ENCODE peak calls at places on chromosomes 7 and 10, in eight cellular contexts. One of them, this sample, is unnamed.

GRCh38 chr7:107068156-107068555 is 23.7 kb downstream of the PRKAR2B start:
- DNase-seq in kidney: no peak
- DNase-seq in foreskin keratinocyte: no peak
- DNase-seq in AG10803: peak
- DNase-seq in CD8-positive, alpha-beta T cell: no peak
- DNase-seq in cardiac muscle cell: no peak
- DNase-seq in endodermal cell: no peak
- DNase-seq in BJ: no peak
- DNase-seq in this sample: no peak

GRCh38 chr7:36357054-36357453 is 32.6 kb upstream of the ANLN start:
- DNase-seq in kidney: no peak
- DNase-seq in BJ: no peak
- DNase-seq in CD8-positive, alpha-beta T cell: no peak
- DNase-seq in endodermal cell: no peak
- DNase-seq in AG10803: no peak
- DNase-seq in cardiac muscle cell: peak
- DNase-seq in foreskin keratinocyte: no peak
- DNase-seq in this sample: no peak

GRCh38 chr10:117553171-117553814 is 10.7 kb downstream of the EMX2 start:
- DNase-seq in CD8-positive, alpha-beta T cell: no peak
- DNase-seq in endodermal cell: peak
- DNase-seq in kidney: peak
- DNase-seq in BJ: no peak
- DNase-seq in foreskin keratinocyte: no peak
- DNase-seq in AG10803: peak
- DNase-seq in cardiac muscle cell: no peak
- DNase-seq in this sample: no peak

GRCh38 chr10:63157845-63158624 is 24.9 kb downstream of the NRBF2 start:
- DNase-seq in foreskin keratinocyte: peak
- DNase-seq in endodermal cell: peak
- DNase-seq in kidney: no peak
- DNase-seq in cardiac muscle cell: peak
- DNase-seq in BJ: peak
- DNase-seq in CD8-positive, alpha-beta T cell: peak
- DNase-seq in AG10803: peak
- DNase-seq in this sample: peak

GRCh38 chr10:24035761-24036160 is 173.2 kb upstream of the KIAA1217 start:
- DNase-seq in AG10803: no peak
- DNase-seq in cardiac muscle cell: no peak
- DNase-seq in kidney: no peak
- DNase-seq in endodermal cell: no peak
- DNase-seq in foreskin keratinocyte: no peak
- DNase-seq in BJ: no peak
- DNase-seq in CD8-positive, alpha-beta T cell: no peak
- DNase-seq in this sample: no peak

GRCh38 chr10:48796846-48797245 is 112.2 kb downstream of the WDFY4 start:
- DNase-seq in BJ: no peak
- DNase-seq in endodermal cell: no peak
- DNase-seq in CD8-positive, alpha-beta T cell: no peak
- DNase-seq in kidney: no peak
- DNase-seq in cardiac muscle cell: no peak
- DNase-seq in foreskin keratinocyte: no peak
- DNase-seq in AG10803: no peak
- DNase-seq in this sample: no peak

GRCh38 chr10:13271552-13272163 is 28.2 kb downstream of the PHYH start:
- DNase-seq in cardiac muscle cell: peak
- DNase-seq in kidney: peak
- DNase-seq in CD8-positive, alpha-beta T cell: peak
- DNase-seq in endodermal cell: peak
- DNase-seq in foreskin keratinocyte: no peak
- DNase-seq in BJ: no peak
- DNase-seq in AG10803: no peak
- DNase-seq in this sample: no peak

GRCh38 chr7:87330942-87331341 is 14.5 kb upstream of the CROT start:
- DNase-seq in AG10803: no peak
- DNase-seq in endodermal cell: peak
- DNase-seq in BJ: no peak
- DNase-seq in kidney: no peak
- DNase-seq in foreskin keratinocyte: no peak
- DNase-seq in cardiac muscle cell: no peak
- DNase-seq in CD8-positive, alpha-beta T cell: no peak
- DNase-seq in this sample: no peak

GRCh38 chr7:16660702-16661464 is 14.9 kb downstream of the BZW2 start:
- DNase-seq in endodermal cell: no peak
- DNase-seq in foreskin keratinocyte: peak
- DNase-seq in BJ: no peak
- DNase-seq in CD8-positive, alpha-beta T cell: no peak
- DNase-seq in cardiac muscle cell: peak
- DNase-seq in AG10803: peak
- DNase-seq in kidney: no peak
- DNase-seq in this sample: peak

GRCh38 chr10:64091889-64092288 is 570.7 kb downstream of the REEP3 start:
- DNase-seq in kidney: no peak
- DNase-seq in foreskin keratinocyte: no peak
- DNase-seq in AG10803: peak
- DNase-seq in CD8-positive, alpha-beta T cell: no peak
- DNase-seq in cardiac muscle cell: peak
- DNase-seq in endodermal cell: peak
- DNase-seq in BJ: no peak
- DNase-seq in this sample: no peak

GRCh38 chr10:2851544-2851943 is 215.8 kb upstream of the PFKP start:
- DNase-seq in AG10803: no peak
- DNase-seq in foreskin keratinocyte: no peak
- DNase-seq in cardiac muscle cell: no peak
- DNase-seq in endodermal cell: no peak
- DNase-seq in CD8-positive, alpha-beta T cell: no peak
- DNase-seq in BJ: no peak
- DNase-seq in kidney: no peak
- DNase-seq in this sample: no peak

GRCh38 chr7:30510124-30511074 is 5.8 kb upstream of the GGCT start:
- DNase-seq in AG10803: peak
- DNase-seq in BJ: no peak
- DNase-seq in CD8-positive, alpha-beta T cell: peak
- DNase-seq in endodermal cell: peak
- DNase-seq in cardiac muscle cell: peak
- DNase-seq in kidney: no peak
- DNase-seq in foreskin keratinocyte: no peak
- DNase-seq in this sample: peak

GRCh38 chr10:62652114-62652513 is 152.4 kb upstream of the ADO start:
- DNase-seq in kidney: no peak
- DNase-seq in BJ: no peak
- DNase-seq in AG10803: peak
- DNase-seq in endodermal cell: no peak
- DNase-seq in CD8-positive, alpha-beta T cell: no peak
- DNase-seq in cardiac muscle cell: no peak
- DNase-seq in foreskin keratinocyte: no peak
- DNase-seq in this sample: peak

GRCh38 chr10:78950656-78951587 is 117.8 kb upstream of the ZMIZ1 start:
- DNase-seq in BJ: no peak
- DNase-seq in kidney: no peak
- DNase-seq in CD8-positive, alpha-beta T cell: no peak
- DNase-seq in endodermal cell: no peak
- DNase-seq in AG10803: no peak
- DNase-seq in cardiac muscle cell: no peak
- DNase-seq in foreskin keratinocyte: peak
- DNase-seq in this sample: no peak

GRCh38 chr10:66747451-66747850 is 178.4 kb upstream of the LRRTM3 start:
- DNase-seq in AG10803: peak
- DNase-seq in cardiac muscle cell: no peak
- DNase-seq in CD8-positive, alpha-beta T cell: no peak
- DNase-seq in endodermal cell: no peak
- DNase-seq in BJ: peak
- DNase-seq in foreskin keratinocyte: peak
- DNase-seq in kidney: no peak
- DNase-seq in this sample: peak

GRCh38 chr7:35260254-35260653 is 6.4 kb upstream of the TBX20 start:
- DNase-seq in BJ: no peak
- DNase-seq in endodermal cell: no peak
- DNase-seq in CD8-positive, alpha-beta T cell: no peak
- DNase-seq in foreskin keratinocyte: no peak
- DNase-seq in AG10803: no peak
- DNase-seq in kidney: no peak
- DNase-seq in cardiac muscle cell: no peak
- DNase-seq in this sample: no peak

GRCh38 chr10:93473161-93473560 is 9.0 kb downstream of the MYOF start:
- DNase-seq in foreskin keratinocyte: no peak
- DNase-seq in endodermal cell: no peak
- DNase-seq in AG10803: no peak
- DNase-seq in CD8-positive, alpha-beta T cell: no peak
- DNase-seq in BJ: no peak
- DNase-seq in kidney: no peak
- DNase-seq in cardiac muscle cell: no peak
- DNase-seq in this sample: no peak

GRCh38 chr7:81583882-81584533 is 185.8 kb downstream of the HGF start:
- DNase-seq in AG10803: peak
- DNase-seq in kidney: no peak
- DNase-seq in endodermal cell: no peak
- DNase-seq in cardiac muscle cell: no peak
- DNase-seq in BJ: no peak
- DNase-seq in foreskin keratinocyte: no peak
- DNase-seq in CD8-positive, alpha-beta T cell: no peak
- DNase-seq in this sample: no peak

GRCh38 chr10:111357859-111358258 is 281.0 kb downstream of the ADRA2A start:
- DNase-seq in CD8-positive, alpha-beta T cell: no peak
- DNase-seq in kidney: no peak
- DNase-seq in foreskin keratinocyte: no peak
- DNase-seq in endodermal cell: no peak
- DNase-seq in AG10803: no peak
- DNase-seq in cardiac muscle cell: no peak
- DNase-seq in BJ: no peak
- DNase-seq in this sample: no peak

GRCh38 chr10:59126992-59127391 is 49.5 kb upstream of the PHYHIPL start:
- DNase-seq in cardiac muscle cell: no peak
- DNase-seq in foreskin keratinocyte: no peak
- DNase-seq in endodermal cell: no peak
- DNase-seq in kidney: no peak
- DNase-seq in AG10803: no peak
- DNase-seq in BJ: no peak
- DNase-seq in CD8-positive, alpha-beta T cell: no peak
- DNase-seq in this sample: no peak

GRCh38 chr10:60916025-60916424 is 28.0 kb downstream of the RHOBTB1 start:
- DNase-seq in kidney: no peak
- DNase-seq in CD8-positive, alpha-beta T cell: no peak
- DNase-seq in endodermal cell: peak
- DNase-seq in cardiac muscle cell: no peak
- DNase-seq in foreskin keratinocyte: no peak
- DNase-seq in BJ: no peak
- DNase-seq in AG10803: no peak
- DNase-seq in this sample: no peak
- TF ChIP-seq CTCF in kidney: no peak
- TF ChIP-seq CTCF in CD8-positive, alpha-beta T cell: no peak
- TF ChIP-seq CTCF in endodermal cell: peak
- TF ChIP-seq CTCF in cardiac muscle cell: no peak
- TF ChIP-seq CTCF in foreskin keratinocyte: no peak
- TF ChIP-seq CTCF in BJ: no peak
- TF ChIP-seq CTCF in AG10803: no peak
- TF ChIP-seq CTCF in this sample: peak

GRCh38 chr10:89421018-89421476 is 6.7 kb downstream of the IFIT5 start:
- DNase-seq in kidney: no peak
- DNase-seq in BJ: no peak
- DNase-seq in cardiac muscle cell: peak
- DNase-seq in foreskin keratinocyte: peak
- DNase-seq in CD8-positive, alpha-beta T cell: no peak
- DNase-seq in AG10803: no peak
- DNase-seq in endodermal cell: no peak
- DNase-seq in this sample: no peak

GRCh38 chr10:89414146-89414878 is at the start of gene IFIT5:
- DNase-seq in CD8-positive, alpha-beta T cell: peak
- DNase-seq in foreskin keratinocyte: peak
- DNase-seq in kidney: peak
- DNase-seq in endodermal cell: peak
- DNase-seq in cardiac muscle cell: peak
- DNase-seq in BJ: no peak
- DNase-seq in AG10803: peak
- DNase-seq in this sample: peak

GRCh38 chr10:89414879-89415821 is 782 bp downstream of the IFIT5 start:
- DNase-seq in endodermal cell: peak
- DNase-seq in cardiac muscle cell: peak
- DNase-seq in AG10803: peak
- DNase-seq in BJ: no peak
- DNase-seq in foreskin keratinocyte: no peak
- DNase-seq in kidney: peak
- DNase-seq in CD8-positive, alpha-beta T cell: peak
- DNase-seq in this sample: peak

GRCh38 chr10:89416465-89416864 is 2.1 kb downstream of the IFIT5 start:
- DNase-seq in CD8-positive, alpha-beta T cell: no peak
- DNase-seq in BJ: no peak
- DNase-seq in cardiac muscle cell: no peak
- DNase-seq in endodermal cell: no peak
- DNase-seq in AG10803: no peak
- DNase-seq in kidney: no peak
- DNase-seq in foreskin keratinocyte: no peak
- DNase-seq in this sample: no peak

DNA sequence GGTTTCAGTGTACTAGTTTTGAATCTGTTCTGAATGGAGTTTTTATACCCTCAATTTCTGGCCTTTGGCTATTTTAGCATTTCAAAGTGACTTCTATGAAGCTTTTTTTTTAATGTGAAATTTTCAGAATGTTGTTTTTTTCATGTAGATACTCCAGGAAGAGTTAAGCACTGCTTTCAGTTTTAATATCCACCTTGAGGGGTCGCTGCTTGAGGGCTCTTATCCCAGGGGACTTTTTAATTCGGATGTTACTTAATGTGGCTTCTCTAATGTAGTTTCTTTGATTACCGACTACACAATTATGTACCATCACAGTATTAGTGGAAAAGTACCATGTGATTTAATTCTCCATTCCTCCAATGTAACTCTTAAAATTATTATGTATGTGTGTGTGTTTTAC is 5.2 kb downstream of the IFIT5 start:
- DNase-seq in kidney: no peak
- DNase-seq in CD8-positive, alpha-beta T cell: peak
- DNase-seq in AG10803: peak
- DNase-seq in endodermal cell: no peak
- DNase-seq in cardiac muscle cell: no peak
- DNase-seq in BJ: no peak
- DNase-seq in foreskin keratinocyte: no peak
- DNase-seq in this sample: no peak
- TF ChIP-seq CTCF in kidney: peak
- TF ChIP-seq CTCF in CD8-positive, alpha-beta T cell: peak
- TF ChIP-seq CTCF in AG10803: peak
- TF ChIP-seq CTCF in endodermal cell: peak
- TF ChIP-seq CTCF in cardiac muscle cell: peak
- TF ChIP-seq CTCF in BJ: peak
- TF ChIP-seq CTCF in foreskin keratinocyte: peak
- TF ChIP-seq CTCF in this sample: peak

GRCh38 chr7:135333196-135333595 is 99.6 kb downstream of the STRA8 start:
- DNase-seq in AG10803: no peak
- DNase-seq in cardiac muscle cell: no peak
- DNase-seq in kidney: no peak
- DNase-seq in BJ: no peak
- DNase-seq in foreskin keratinocyte: peak
- DNase-seq in CD8-positive, alpha-beta T cell: no peak
- DNase-seq in endodermal cell: no peak
- DNase-seq in this sample: no peak
- TF ChIP-seq CTCF in AG10803: no peak
- TF ChIP-seq CTCF in cardiac muscle cell: no peak
- TF ChIP-seq CTCF in kidney: no peak
- TF ChIP-seq CTCF in BJ: no peak
- TF ChIP-seq CTCF in foreskin keratinocyte: no peak
- TF ChIP-seq CTCF in CD8-positive, alpha-beta T cell: no peak
- TF ChIP-seq CTCF in endodermal cell: no peak
- TF ChIP-seq CTCF in this sample: no peak

GRCh38 chr7:42071372-42072261 is 165.4 kb downstream of the GLI3 start:
- DNase-seq in foreskin keratinocyte: peak
- DNase-seq in cardiac muscle cell: peak
- DNase-seq in AG10803: peak
- DNase-seq in CD8-positive, alpha-beta T cell: no peak
- DNase-seq in endodermal cell: no peak
- DNase-seq in kidney: no peak
- DNase-seq in BJ: no peak
- DNase-seq in this sample: no peak
- TF ChIP-seq CTCF in foreskin keratinocyte: peak
- TF ChIP-seq CTCF in cardiac muscle cell: peak
- TF ChIP-seq CTCF in AG10803: peak
- TF ChIP-seq CTCF in CD8-positive, alpha-beta T cell: no peak
- TF ChIP-seq CTCF in endodermal cell: peak
- TF ChIP-seq CTCF in kidney: no peak
- TF ChIP-seq CTCF in BJ: no peak
- TF ChIP-seq CTCF in this sample: peak